ENCODE peak calls at places on chromosomes 3 and 15, in six cellular contexts. Y is heart left ventricle, X is body of pancreas, W is HCT116, N is endothelial cell of umbilical vein, C is GM10248. I is an unnamed sample.

GRCh38 chr3:20111836-20112235 is 71.6 kb downstream of the KAT2B start:
- DNase-seq in Y (no peak), X (no peak), W (peak), C (no peak), N (no peak), I (no peak)

GRCh38 chr3:95971573-95971972 is 842.8 kb upstream of the EPHA6 start:
- DNase-seq in X (no peak), C (no peak), Y (no peak), W (no peak), N (no peak), I (no peak)

GRCh38 chr3:134473868-134474546 is 11.8 kb downstream of the ANAPC13 start:
- DNase-seq in W (peak), C (peak), X (peak), Y (no peak), N (peak), I (peak)

GRCh38 chr15:54518145-54518941 is 540.1 kb downstream of the UNC13C start:
- DNase-seq in Y (no peak), N (no peak), C (no peak), X (no peak), W (no peak), I (no peak)

GRCh38 chr3:39378092-39378491 is 5.1 kb upstream of the SLC25A38 start:
- DNase-seq in W (peak), X (peak), N (peak), Y (no peak), C (peak), I (no peak)

GRCh38 chr15:60970246-60971170 is 258.6 kb downstream of the RORA start:
- DNase-seq in X (no peak), N (peak), C (no peak), Y (no peak), W (no peak), I (no peak)

GRCh38 chr3:16377196-16377595 is 112.2 kb downstream of the OXNAD1 start:
- DNase-seq in C (no peak), N (no peak), Y (no peak), W (no peak), X (no peak), I (no peak)

GRCh38 chr15:52280326-52281084 is 15.1 kb downstream of the MYO5C start:
- DNase-seq in N (no peak), C (no peak), X (peak), W (no peak), Y (no peak), I (no peak)

GRCh38 chr15:97817266-97817890 is 143.1 kb upstream of the ARRDC4 start:
- DNase-seq in C (no peak), W (no peak), X (no peak), Y (no peak), N (no peak), I (no peak)

GRCh38 chr15:74133703-74134386 is 3.5 kb downstream of the ISLR2 start:
- DNase-seq in N (no peak), C (no peak), X (no peak), Y (no peak), W (no peak), I (no peak)

GRCh38 chr3:47464603-47465002 is 11.1 kb downstream of the SCAP start:
- DNase-seq in C (no peak), N (peak), X (no peak), Y (no peak), W (no peak), I (no peak)

GRCh38 chr3:123783050-123783724 is 100.9 kb downstream of the MYLK start:
- DNase-seq in Y (no peak), X (no peak), C (no peak), N (peak), W (no peak), I (no peak)

GRCh38 chr3:63954182-63954581 is 42.0 kb upstream of the SCAANT1 start:
- DNase-seq in X (no peak), C (no peak), N (no peak), W (no peak), Y (no peak), I (no peak)

GRCh38 chr15:74136584-74137543 is 6.5 kb downstream of the ISLR2 start:
- DNase-seq in C (no peak), N (no peak), Y (peak), X (no peak), W (no peak), I (no peak)

GRCh38 chr3:33196538-33196937 is 22.1 kb downstream of the SUSD5 start:
- DNase-seq in Y (no peak), X (no peak), C (no peak), W (no peak), N (no peak), I (no peak)

GRCh38 chr3:148957586-148957985 is 33.8 kb upstream of the GYG1 start:
- DNase-seq in X (no peak), W (peak), Y (no peak), N (no peak), C (no peak), I (no peak)

GRCh38 chr3:140216249-140216648 is 281.3 kb downstream of the CLSTN2 start:
- DNase-seq in Y (no peak), X (no peak), C (peak), W (no peak), N (no peak), I (no peak)

GRCh38 chr15:42576040-42576594 is 711 bp downstream of the STARD9 start:
- DNase-seq in Y (no peak), W (no peak), C (no peak), X (no peak), N (no peak), I (no peak)

GRCh38 chr15:41828747-41829270 is 917 bp downstream of the JMJD7 start:
- DNase-seq in Y (no peak), C (no peak), N (peak), X (no peak), W (no peak), I (no peak)

GRCh38 chr3:55461896-55462295 is 25.2 kb downstream of the WNT5A start:
- DNase-seq in Y (no peak), N (no peak), X (peak), C (no peak), W (no peak), I (no peak)

GRCh38 chr3:159149633-159150032 is 347.8 kb downstream of the MFSD1 start:
- DNase-seq in N (no peak), C (no peak), X (no peak), Y (no peak), W (no peak), I (no peak)

GRCh38 chr3:190517696-190518095 is 3.8 kb downstream of the IL1RAP start:
- DNase-seq in Y (no peak), X (no peak), W (no peak), C (no peak), N (no peak), I (no peak)

GRCh38 chr3:58404396-58404795 is 29.2 kb downstream of the PDHB start:
- DNase-seq in W (no peak), X (no peak), N (no peak), C (no peak), Y (no peak), I (no peak)

GRCh38 chr3:126921425-126921824 is 61.5 kb upstream of the PLXNA1 start:
- DNase-seq in C (no peak), X (no peak), W (no peak), Y (no peak), N (peak), I (no peak)

GRCh38 chr15:67769468-67770097 is 55.7 kb upstream of the SKOR1 start:
- DNase-seq in W (no peak), N (no peak), Y (no peak), C (no peak), X (no peak), I (no peak)

GRCh38 chr3:74575857-74576256 is 38.6 kb downstream of the CNTN3 start:
- DNase-seq in X (no peak), Y (no peak), C (no peak), N (no peak), W (no peak), I (no peak)

GRCh38 chr3:176872771-176873209 is 324.5 kb downstream of the TBL1XR1 start:
- DNase-seq in X (peak), W (peak), N (peak), Y (no peak), C (peak), I (no peak)

GRCh38 chr3:124772081-124772831 is 42.0 kb downstream of the UMPS start:
- DNase-seq in X (peak), W (no peak), C (no peak), N (peak), Y (no peak), I (no peak)

GRCh38 chr3:11601446-11602241 is 42.1 kb downstream of the VGLL4 start:
- DNase-seq in W (no peak), X (no peak), N (no peak), Y (no peak), C (peak), I (no peak)

GRCh38 chr3:11603628-11604027 is 40.1 kb downstream of the VGLL4 start:
- DNase-seq in N (peak), Y (no peak), C (no peak), W (no peak), X (no peak), I (no peak)

GRCh38 chr3:11602886-11603285 is 40.8 kb downstream of the VGLL4 start:
- DNase-seq in X (no peak), C (no peak), N (no peak), W (no peak), Y (no peak), I (no peak)

GRCh38 chr3:11602441-11602840 is 41.3 kb downstream of the VGLL4 start:
- DNase-seq in N (no peak), Y (no peak), C (no peak), W (no peak), X (no peak), I (no peak)

GRCh38 chr3:11600501-11601282 is 43.0 kb downstream of the VGLL4 start:
- DNase-seq in X (peak), N (peak), Y (peak), W (peak), C (no peak), I (no peak)
- TF ChIP-seq CTCF in X (no peak), N (no peak), Y (no peak), W (no peak), C (no peak), I (no peak)

DNA sequence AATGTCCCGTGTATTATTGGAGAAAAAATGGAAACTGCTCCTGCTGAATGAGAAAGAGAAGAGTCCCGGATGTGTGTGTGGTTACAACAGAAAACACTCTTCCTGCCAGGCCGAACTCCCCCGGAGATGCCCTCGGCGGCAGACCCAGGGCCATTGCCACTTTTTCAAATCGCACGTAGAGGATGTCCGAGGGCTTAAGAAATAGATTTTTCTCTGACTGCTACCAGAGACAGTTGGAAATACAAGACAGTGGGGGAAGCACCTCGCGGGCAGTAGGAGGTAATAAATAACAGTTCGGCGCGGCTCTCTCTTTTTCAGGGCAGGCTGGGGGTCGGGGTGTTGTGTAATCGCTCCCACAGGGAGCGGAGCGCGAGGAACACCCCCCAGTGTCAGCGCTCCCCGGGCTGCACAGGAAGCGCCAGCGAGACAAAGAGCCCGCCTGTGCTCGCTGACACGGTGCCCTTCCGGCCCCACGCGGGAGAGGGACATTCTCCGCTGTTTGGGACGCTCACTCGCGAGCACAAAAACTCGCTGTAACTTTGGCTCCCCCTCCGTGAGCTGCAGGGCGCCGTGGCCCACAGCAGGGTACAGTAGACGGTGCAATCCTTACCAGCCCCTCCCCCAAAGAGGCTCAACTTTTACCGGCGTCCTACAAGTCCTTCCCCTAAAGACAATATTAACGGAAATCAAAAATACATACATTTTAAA is 1.1 kb downstream of the VGLL4 start:
- DNase-seq in X (peak), W (peak), C (peak), Y (peak), N (peak), I (peak)
- TF ChIP-seq CTCF in X (no peak), W (no peak), C (no peak), Y (no peak), N (no peak), I (no peak)

DNA sequence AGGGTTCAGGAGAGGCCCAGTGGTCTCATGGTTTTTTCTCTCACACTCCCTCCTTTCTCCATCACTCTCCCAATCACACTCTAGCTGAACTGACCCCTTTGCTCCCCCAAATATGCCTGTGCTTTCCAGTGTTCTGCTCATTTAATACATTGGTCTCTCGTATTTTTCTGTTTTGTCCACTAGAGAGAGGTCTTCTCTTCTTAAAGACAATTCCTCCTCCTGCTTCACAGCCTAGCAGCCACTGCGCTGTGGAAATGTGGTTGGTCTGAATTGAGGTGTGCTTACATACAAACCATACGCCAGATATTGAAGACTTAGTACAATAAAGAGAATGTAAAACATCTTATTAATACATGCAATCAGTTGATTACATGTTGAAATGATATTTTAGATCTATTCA is 60.6 kb upstream of the XCR1 start:
- DNase-seq in N (no peak), X (no peak), Y (no peak), C (no peak), W (no peak), I (peak)
- TF ChIP-seq CTCF in N (no peak), X (no peak), Y (no peak), C (peak), W (no peak), I (peak)

GRCh38 chr3:169564883-169565282 is 98.6 kb downstream of the MECOM start:
- DNase-seq in W (no peak), C (no peak), N (no peak), Y (no peak), X (no peak), I (no peak)
- TF ChIP-seq CTCF in W (peak), C (no peak), N (no peak), Y (no peak), X (no peak), I (no peak)

DNA sequence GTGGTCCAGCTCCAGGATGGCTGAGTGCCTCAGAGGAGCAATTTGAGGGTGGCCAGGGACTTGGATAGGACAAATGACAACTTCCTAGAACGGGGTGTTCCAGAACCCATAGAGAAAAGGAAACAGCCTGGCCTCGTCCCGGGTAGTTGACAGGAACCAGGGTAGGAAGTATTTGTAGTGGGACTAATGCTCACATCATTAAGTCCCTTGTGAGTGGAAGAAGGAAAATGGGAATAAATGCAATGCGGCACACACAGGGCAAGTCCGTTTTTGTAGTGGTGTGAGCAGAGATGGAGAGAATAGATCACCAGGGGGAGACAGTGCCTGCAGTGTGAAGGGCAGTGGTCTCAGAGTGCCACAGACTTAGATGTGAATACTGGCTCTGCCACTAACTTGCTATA is 19.6 kb downstream of the TIMP4 start:
- DNase-seq in N (peak), W (peak), X (no peak), Y (no peak), C (no peak), I (no peak)
- TF ChIP-seq CTCF in N (peak), W (peak), X (no peak), Y (peak), C (peak), I (peak)

GRCh38 chr3:136547293-136547692 is 204.9 kb downstream of the STAG1 start:
- DNase-seq in N (peak), W (no peak), C (no peak), Y (no peak), X (no peak), I (no peak)

GRCh38 chr3:136544532-136544931 is 207.6 kb downstream of the STAG1 start:
- DNase-seq in W (no peak), Y (no peak), C (no peak), X (no peak), N (no peak), I (no peak)

GRCh38 chr3:136543385-136543784 is 208.8 kb downstream of the STAG1 start:
- DNase-seq in Y (no peak), W (no peak), C (no peak), N (peak), X (no peak), I (no peak)

GRCh38 chr3:136545664-136546266 is 206.4 kb downstream of the STAG1 start:
- DNase-seq in X (no peak), N (peak), W (no peak), C (no peak), Y (no peak), I (no peak)

GRCh38 chr3:136546718-136547117 is 205.5 kb downstream of the STAG1 start:
- DNase-seq in W (peak), N (peak), Y (no peak), C (no peak), X (no peak), I (no peak)
- TF ChIP-seq CTCF in W (peak), N (no peak), Y (no peak), C (no peak), X (no peak), I (peak)

DNA sequence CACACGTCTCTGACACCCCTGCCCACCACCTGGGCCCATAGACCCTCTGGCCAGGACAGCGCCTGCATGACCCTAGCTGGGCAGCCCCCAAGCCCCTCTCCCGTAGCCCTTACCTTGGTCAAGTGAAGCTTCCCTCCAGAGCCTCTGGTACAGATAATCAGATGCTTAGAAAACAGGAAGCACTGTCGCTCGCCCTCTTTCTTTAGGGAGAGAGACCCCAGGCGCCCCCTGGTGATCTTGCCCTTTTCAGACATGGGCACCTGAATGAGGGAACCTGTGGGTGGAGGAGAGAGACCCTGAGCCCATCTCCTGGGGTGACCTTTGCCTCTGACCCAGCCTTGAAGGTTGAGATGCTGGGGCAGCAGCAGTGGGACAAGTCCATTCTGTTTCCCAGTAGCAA is 65.4 kb downstream of the RASGRF1 start:
- DNase-seq in X (no peak), C (peak), Y (no peak), N (no peak), W (no peak), I (no peak)
- TF ChIP-seq CTCF in X (no peak), C (no peak), Y (no peak), N (no peak), W (peak), I (peak)

DNA sequence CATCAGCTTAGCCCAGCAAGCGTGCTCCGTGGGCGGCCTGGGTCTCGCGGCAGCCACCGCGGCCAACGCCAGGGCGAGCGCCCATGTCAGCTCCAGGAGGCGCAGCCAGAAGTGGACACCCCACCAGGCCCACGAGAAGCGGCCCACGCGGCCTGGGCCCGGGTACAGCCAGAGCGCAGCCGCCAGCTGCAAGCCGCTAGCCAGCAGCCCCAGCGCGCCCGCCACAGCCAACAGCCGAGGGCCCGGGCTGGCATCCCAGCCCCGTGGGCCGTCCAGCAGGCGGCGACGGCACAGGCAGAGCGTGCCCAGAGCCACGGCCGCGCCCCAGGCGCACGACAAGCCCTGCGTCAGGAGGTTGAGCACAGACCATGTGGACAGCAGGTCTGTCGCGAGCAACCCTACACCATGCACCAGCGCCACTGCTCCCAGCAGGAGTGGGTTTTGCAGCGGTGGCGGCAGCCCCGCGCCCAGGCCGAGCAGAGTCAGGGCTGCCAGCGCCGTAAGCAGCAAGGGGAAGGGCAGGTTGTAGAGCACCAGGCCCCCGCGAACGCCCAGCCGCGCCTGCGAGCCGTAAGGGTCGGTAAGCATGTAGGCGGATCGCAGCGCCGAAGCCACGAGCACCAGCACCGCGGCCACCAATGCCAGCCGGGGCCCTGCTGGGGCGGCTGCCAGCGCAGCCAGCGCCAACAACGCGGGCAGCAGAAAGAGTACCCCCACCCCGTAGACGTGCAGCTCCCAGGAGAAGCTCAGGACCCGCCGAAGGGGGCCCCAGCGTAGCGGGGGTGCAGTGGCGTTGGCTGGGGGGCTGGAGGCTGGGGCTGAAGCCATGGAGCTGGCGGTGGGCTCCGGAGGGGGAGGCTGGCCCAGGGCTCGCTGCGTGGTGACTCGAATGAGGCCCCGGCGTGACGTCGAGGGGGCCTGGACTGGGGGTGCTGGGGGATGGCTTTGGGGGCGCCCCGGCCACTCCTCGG is 4.9 kb downstream of the PRRT3 start:
- DNase-seq in W (peak), Y (peak), C (no peak), X (peak), N (peak), I (no peak)
- TF ChIP-seq CTCF in W (peak), Y (peak), C (no peak), X (peak), N (peak), I (no peak)

GRCh38 chr3:171563298-171563697 is 103.1 kb upstream of the TNIK start:
- DNase-seq in C (no peak), X (no peak), Y (no peak), N (no peak), W (no peak), I (no peak)
- TF ChIP-seq CTCF in C (no peak), X (no peak), Y (no peak), N (no peak), W (peak), I (no peak)